ENCODE peak calls at places on chromosomes 16 and 17, in ten cellular contexts. O is left lung; Q is left ventricle myocardium superior; J is CD4-positive, alpha-beta T cell; F is activated naive CD4-positive, alpha-beta T cell treated with anti-CD3 and anti-CD28 coated beads, Interleukin-2, amount 50 U/mL, for 72 hours; U is T-helper 17 cell; H is A549; I is activated T-cell treated with anti-CD3 and anti-CD28 coated beads, Interleukin-2, amount 50 U/mL, for 72 hours; M is activated B cell treated with CpG ODN at 0.5 μM for 24 hours; B is natural killer cell. L is an unnamed sample.

GRCh38 chr17:17713839-17714238 is 32.6 kb downstream of the RAI1 start:
- ATAC-seq in H (no peak), J (peak), O (peak), F (peak), B (no peak), M (no peak), U (no peak), Q (peak), I (no peak), L (no peak)

GRCh38 chr17:32583053-32583452 is 96.3 kb downstream of the CDK5R1 start:
- ATAC-seq in O (no peak), F (no peak), B (no peak), Q (no peak), M (no peak), J (no peak), U (no peak), H (no peak), I (no peak), L (no peak)

GRCh38 chr17:80870401-80870800 is 121.2 kb upstream of the CHMP6 start:
- ATAC-seq in J (peak), O (peak), F (peak), M (no peak), Q (no peak), B (peak), H (no peak), I (peak), U (peak), L (no peak)

GRCh38 chr17:68824707-68825106 is 130.5 kb downstream of the ABCA8 start:
- ATAC-seq in Q (no peak), O (no peak), M (no peak), J (no peak), U (no peak), H (no peak), F (no peak), I (no peak), B (no peak), L (no peak)

GRCh38 chr16:11328172-11329079 is 16.8 kb upstream of the RMI2 start:
- ATAC-seq in M (peak), B (peak), J (peak), Q (peak), H (peak), U (peak), I (peak), F (peak), O (peak), L (peak)

GRCh38 chr17:74361613-74362391 is at the start of gene BTBD17:
- ATAC-seq in I (peak), U (peak), Q (peak), M (peak), F (peak), O (peak), J (peak), B (peak), H (peak), L (peak)

GRCh38 chr16:30457256-30457655 is 11.6 kb upstream of the SEPHS2 start:
- ATAC-seq in M (no peak), H (no peak), Q (peak), U (no peak), I (no peak), J (no peak), F (no peak), B (no peak), O (no peak), L (no peak)

GRCh38 chr17:1762906-1763829 is 1.3 kb downstream of the SERPINF1 start:
- ATAC-seq in Q (peak), O (peak), U (no peak), F (no peak), J (no peak), H (peak), I (peak), M (peak), B (no peak), L (peak)

GRCh38 chr16:50761276-50761675 is 19.4 kb downstream of the CYLD start:
- ATAC-seq in Q (no peak), F (no peak), B (no peak), M (no peak), J (no peak), I (no peak), H (no peak), U (peak), O (no peak), L (peak)

GRCh38 chr16:76441886-76442285 is 164.7 kb downstream of the CNTNAP4 start:
- ATAC-seq in U (no peak), J (no peak), M (no peak), H (no peak), F (no peak), B (no peak), Q (no peak), I (no peak), O (no peak), L (no peak)

GRCh38 chr17:50072130-50072529 is 16.2 kb downstream of the ITGA3 start:
- ATAC-seq in F (no peak), I (no peak), H (no peak), Q (no peak), O (no peak), B (no peak), J (no peak), M (no peak), U (no peak), L (no peak)

L was measured in stimulated activated memory B cell treated with anti-CD40 and anti-IgM and Interleukin-4, amounts not matched to agents 10 μg/mL and 1 μg/mL and 100 μg/mL, for 72 hours.